ENCODE peak calls at places on chromosomes 6 and 20, in ten cellular contexts. One of them, this sample, is unnamed. For H3K27me3, the result is how much of the 10 kb centered on the place peaks cover.

GRCh38 chr20:51012357-51012756 is 10.6 kb downstream of the KCNG1 start:
- DNase-seq in tibial nerve: no peak
- DNase-seq in K562: no peak
- DNase-seq in body of pancreas: no peak
- DNase-seq in uterus: no peak
- DNase-seq in transverse colon: no peak
- DNase-seq in IMR-90: no peak
- DNase-seq in ovary: no peak
- DNase-seq in spleen: no peak
- DNase-seq in adrenal gland: no peak
- DNase-seq in this sample: no peak

GRCh38 chr20:51715873-51716215 is 52.3 kb downstream of the ATP9A start:
- DNase-seq in tibial nerve: no peak
- DNase-seq in K562: no peak
- DNase-seq in body of pancreas: no peak
- DNase-seq in uterus: no peak
- DNase-seq in transverse colon: no peak
- DNase-seq in IMR-90: no peak
- DNase-seq in ovary: no peak
- DNase-seq in spleen: no peak
- DNase-seq in adrenal gland: no peak
- DNase-seq in this sample: no peak

GRCh38 chr20:8293791-8294190 is 161.7 kb downstream of the PLCB1 start:
- DNase-seq in tibial nerve: no peak
- DNase-seq in K562: no peak
- DNase-seq in body of pancreas: no peak
- DNase-seq in uterus: no peak
- DNase-seq in transverse colon: no peak
- DNase-seq in IMR-90: peak
- DNase-seq in ovary: no peak
- DNase-seq in spleen: no peak
- DNase-seq in adrenal gland: no peak
- DNase-seq in this sample: no peak

GRCh38 chr20:11734431-11734830 is 183.3 kb upstream of the BTBD3 start:
- DNase-seq in tibial nerve: no peak
- DNase-seq in K562: no peak
- DNase-seq in body of pancreas: no peak
- DNase-seq in uterus: no peak
- DNase-seq in transverse colon: no peak
- DNase-seq in IMR-90: no peak
- DNase-seq in ovary: no peak
- DNase-seq in spleen: no peak
- DNase-seq in adrenal gland: no peak
- DNase-seq in this sample: no peak

GRCh38 chr6:14857501-14857900 is 388.4 kb upstream of the JARID2 start:
- DNase-seq in tibial nerve: no peak
- DNase-seq in K562: no peak
- DNase-seq in body of pancreas: peak
- DNase-seq in uterus: peak
- DNase-seq in transverse colon: peak
- DNase-seq in IMR-90: no peak
- DNase-seq in ovary: no peak
- DNase-seq in spleen: peak
- DNase-seq in adrenal gland: no peak
- DNase-seq in this sample: no peak

GRCh38 chr6:27293436-27294152 is 18.5 kb downstream of the POM121L2 start:
- DNase-seq in tibial nerve: no peak
- DNase-seq in K562: peak
- DNase-seq in body of pancreas: no peak
- DNase-seq in uterus: no peak
- DNase-seq in transverse colon: no peak
- DNase-seq in IMR-90: peak
- DNase-seq in ovary: no peak
- DNase-seq in spleen: no peak
- DNase-seq in adrenal gland: no peak
- DNase-seq in this sample: no peak

GRCh38 chr20:39850236-39850635 is 838.8 kb downstream of the MAFB start:
- DNase-seq in tibial nerve: no peak
- DNase-seq in K562: no peak
- DNase-seq in body of pancreas: no peak
- DNase-seq in uterus: no peak
- DNase-seq in transverse colon: no peak
- DNase-seq in IMR-90: no peak
- DNase-seq in ovary: no peak
- DNase-seq in spleen: no peak
- DNase-seq in adrenal gland: no peak
- DNase-seq in this sample: no peak

GRCh38 chr6:141675957-141676356 is 456.8 kb upstream of the GJE1 start:
- DNase-seq in tibial nerve: no peak
- DNase-seq in K562: no peak
- DNase-seq in body of pancreas: no peak
- DNase-seq in uterus: no peak
- DNase-seq in transverse colon: no peak
- DNase-seq in IMR-90: peak
- DNase-seq in ovary: no peak
- DNase-seq in spleen: no peak
- DNase-seq in adrenal gland: no peak
- DNase-seq in this sample: no peak

GRCh38 chr20:45370571-45371204 is 7.4 kb downstream of the TP53TG5 start:
- DNase-seq in tibial nerve: no peak
- DNase-seq in K562: no peak
- DNase-seq in body of pancreas: no peak
- DNase-seq in uterus: no peak
- DNase-seq in transverse colon: no peak
- DNase-seq in IMR-90: no peak
- DNase-seq in ovary: no peak
- DNase-seq in spleen: no peak
- DNase-seq in adrenal gland: no peak
- DNase-seq in this sample: no peak

GRCh38 chr6:84282566-84282965 is 55.1 kb upstream of the CEP162 start:
- DNase-seq in tibial nerve: peak
- DNase-seq in K562: no peak
- DNase-seq in body of pancreas: peak
- DNase-seq in uterus: no peak
- DNase-seq in transverse colon: no peak
- DNase-seq in IMR-90: peak
- DNase-seq in ovary: no peak
- DNase-seq in spleen: no peak
- DNase-seq in adrenal gland: no peak
- DNase-seq in this sample: no peak

DNA sequence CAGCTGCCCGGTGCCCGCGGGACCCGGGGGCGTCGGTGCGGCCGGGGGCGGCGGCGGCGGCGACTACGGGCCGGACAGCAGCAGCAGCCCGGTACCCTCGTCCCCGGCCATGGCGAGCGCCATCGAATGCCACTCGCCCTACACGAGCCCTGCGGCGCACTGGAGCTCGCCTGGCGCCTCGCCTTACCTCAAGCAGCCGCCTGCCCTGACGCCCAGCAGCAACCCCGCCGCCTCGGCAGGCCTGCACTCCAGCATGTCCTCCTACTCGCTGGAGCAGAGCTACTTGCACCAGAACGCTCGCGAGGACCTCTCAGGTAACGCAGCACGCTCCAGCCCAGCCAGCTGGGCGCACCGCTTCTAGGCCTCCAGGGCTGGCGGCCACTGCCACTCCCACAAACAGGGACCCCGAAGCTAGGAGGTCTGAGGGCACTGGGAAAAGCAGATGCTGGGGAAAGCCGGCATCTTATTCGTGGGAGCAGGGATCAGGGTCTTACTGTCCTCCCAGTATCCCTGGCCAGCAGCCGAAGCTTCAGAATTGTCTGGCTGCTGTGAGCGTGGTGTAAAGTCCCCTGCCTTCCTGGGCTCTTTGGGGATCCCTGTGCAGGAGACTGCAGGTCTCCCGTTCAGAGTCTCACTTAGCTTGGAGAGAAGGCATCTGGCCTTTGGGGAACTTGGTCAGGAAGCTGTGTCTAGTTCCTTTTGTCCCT is 1.6 kb downstream of the FOXF2 start:
- DNase-seq in tibial nerve: no peak
- DNase-seq in K562: no peak
- DNase-seq in body of pancreas: no peak
- DNase-seq in uterus: no peak
- DNase-seq in transverse colon: no peak
- DNase-seq in IMR-90: peak
- DNase-seq in ovary: no peak
- DNase-seq in spleen: peak
- DNase-seq in adrenal gland: no peak
- DNase-seq in this sample: no peak
- H3K27me3 ChIP-seq in tibial nerve: under half
- H3K27me3 ChIP-seq in K562: half or more
- H3K27me3 ChIP-seq in body of pancreas: under half
- H3K27me3 ChIP-seq in uterus: under half
- H3K27me3 ChIP-seq in transverse colon: half or more
- H3K27me3 ChIP-seq in IMR-90: under half
- H3K27me3 ChIP-seq in ovary: under half
- H3K27me3 ChIP-seq in spleen: half or more
- H3K27me3 ChIP-seq in adrenal gland: half or more
- H3K27me3 ChIP-seq in this sample: under half

GRCh38 chr6:4487538-4487937 is 288.7 kb upstream of the CDYL start:
- DNase-seq in tibial nerve: no peak
- DNase-seq in K562: no peak
- DNase-seq in body of pancreas: peak
- DNase-seq in uterus: no peak
- DNase-seq in transverse colon: no peak
- DNase-seq in IMR-90: no peak
- DNase-seq in ovary: no peak
- DNase-seq in spleen: no peak
- DNase-seq in adrenal gland: no peak
- DNase-seq in this sample: no peak

GRCh38 chr6:4489538-4489937 is 286.7 kb upstream of the CDYL start:
- DNase-seq in tibial nerve: no peak
- DNase-seq in K562: no peak
- DNase-seq in body of pancreas: no peak
- DNase-seq in uterus: no peak
- DNase-seq in transverse colon: no peak
- DNase-seq in IMR-90: no peak
- DNase-seq in ovary: no peak
- DNase-seq in spleen: no peak
- DNase-seq in adrenal gland: no peak
- DNase-seq in this sample: no peak

GRCh38 chr6:4485735-4486134 is 290.5 kb upstream of the CDYL start:
- DNase-seq in tibial nerve: no peak
- DNase-seq in K562: no peak
- DNase-seq in body of pancreas: no peak
- DNase-seq in uterus: no peak
- DNase-seq in transverse colon: no peak
- DNase-seq in IMR-90: no peak
- DNase-seq in ovary: no peak
- DNase-seq in spleen: no peak
- DNase-seq in adrenal gland: no peak
- DNase-seq in this sample: no peak

GRCh38 chr6:4486543-4487319 is 289.5 kb upstream of the CDYL start:
- DNase-seq in tibial nerve: no peak
- DNase-seq in K562: no peak
- DNase-seq in body of pancreas: no peak
- DNase-seq in uterus: no peak
- DNase-seq in transverse colon: no peak
- DNase-seq in IMR-90: no peak
- DNase-seq in ovary: no peak
- DNase-seq in spleen: no peak
- DNase-seq in adrenal gland: no peak
- DNase-seq in this sample: no peak

DNA sequence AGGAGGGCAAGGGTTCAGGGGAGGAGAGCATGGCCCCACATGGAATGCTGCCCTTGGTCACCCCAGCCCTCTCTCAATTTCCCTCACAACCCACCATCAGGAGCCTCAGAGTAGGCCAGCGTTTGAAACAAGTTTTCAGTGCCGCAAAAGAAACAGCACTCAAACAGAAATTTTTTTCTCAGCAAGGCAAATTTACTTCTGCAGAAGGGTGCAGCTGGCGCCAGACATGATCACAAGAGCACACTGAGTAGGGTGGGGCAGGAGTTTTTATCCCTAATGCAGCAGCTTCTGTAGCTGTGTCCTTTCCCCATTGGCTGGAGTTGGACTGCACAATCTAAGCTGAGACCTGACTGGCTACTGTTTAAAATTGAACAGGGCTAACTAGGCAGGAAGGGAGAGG is 287.8 kb upstream of the CDYL start:
- DNase-seq in tibial nerve: no peak
- DNase-seq in K562: no peak
- DNase-seq in body of pancreas: no peak
- DNase-seq in uterus: no peak
- DNase-seq in transverse colon: no peak
- DNase-seq in IMR-90: no peak
- DNase-seq in ovary: no peak
- DNase-seq in spleen: no peak
- DNase-seq in adrenal gland: no peak
- DNase-seq in this sample: no peak
- H3K27ac ChIP-seq in tibial nerve: no peak
- H3K27ac ChIP-seq in K562: no peak
- H3K27ac ChIP-seq in body of pancreas: no peak
- H3K27ac ChIP-seq in uterus: no peak
- H3K27ac ChIP-seq in transverse colon: no peak
- H3K27ac ChIP-seq in IMR-90: no peak
- H3K27ac ChIP-seq in ovary: no peak
- H3K27ac ChIP-seq in spleen: no peak
- H3K27ac ChIP-seq in adrenal gland: no peak
- H3K27ac ChIP-seq in this sample: no peak

DNA sequence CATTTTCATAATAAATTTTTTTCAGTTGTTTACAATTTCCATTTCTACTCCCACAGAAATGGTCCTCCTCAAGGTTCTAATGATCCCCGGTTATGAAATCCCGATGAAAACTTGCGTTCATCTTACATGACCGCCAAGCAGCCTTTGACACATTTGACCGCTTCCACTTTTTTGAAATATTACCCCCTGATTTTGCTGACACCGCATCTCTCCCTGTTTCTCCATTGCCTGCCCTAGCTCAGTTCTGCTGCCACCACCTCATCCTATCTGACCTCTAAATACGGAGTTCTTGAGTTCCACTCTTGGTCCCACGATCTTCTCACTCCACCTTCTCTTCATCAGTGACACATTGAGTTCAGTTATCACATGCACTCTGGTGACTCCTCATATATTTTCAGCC is 74.1 kb downstream of the SLC35B3 start:
- DNase-seq in tibial nerve: no peak
- DNase-seq in K562: no peak
- DNase-seq in body of pancreas: no peak
- DNase-seq in uterus: no peak
- DNase-seq in transverse colon: no peak
- DNase-seq in IMR-90: no peak
- DNase-seq in ovary: no peak
- DNase-seq in spleen: no peak
- DNase-seq in adrenal gland: no peak
- DNase-seq in this sample: no peak
- TF ChIP-seq POLR2A in tibial nerve: no peak
- TF ChIP-seq POLR2A in K562: no peak
- TF ChIP-seq POLR2A in body of pancreas: no peak
- TF ChIP-seq POLR2A in uterus: no peak
- TF ChIP-seq POLR2A in transverse colon: no peak
- TF ChIP-seq POLR2A in IMR-90: no peak
- TF ChIP-seq POLR2A in ovary: no peak
- TF ChIP-seq POLR2A in spleen: no peak
- TF ChIP-seq POLR2A in adrenal gland: no peak
- TF ChIP-seq POLR2A in this sample: no peak

DNA sequence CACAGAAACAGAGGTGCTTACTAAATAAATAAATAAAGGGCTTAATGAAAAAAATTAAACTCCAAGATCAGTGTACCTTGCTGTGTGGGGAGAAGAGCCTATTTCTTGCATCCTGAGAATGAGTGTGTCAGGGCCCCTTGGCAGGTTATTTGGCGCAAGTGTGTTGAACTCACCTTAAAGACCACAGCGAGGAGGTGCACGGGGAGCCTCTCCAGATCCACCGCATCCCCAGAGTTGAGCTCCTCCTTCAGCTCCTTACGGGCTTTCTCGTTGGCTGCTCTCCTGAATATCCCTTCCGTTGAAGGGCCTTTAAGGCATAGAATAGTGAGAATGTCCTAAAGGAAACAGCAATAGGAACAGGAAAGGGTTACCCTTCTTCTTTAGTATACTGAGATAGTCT is 3.6 kb downstream of the TAGAP start:
- DNase-seq in tibial nerve: no peak
- DNase-seq in K562: no peak
- DNase-seq in body of pancreas: no peak
- DNase-seq in uterus: no peak
- DNase-seq in transverse colon: no peak
- DNase-seq in IMR-90: no peak
- DNase-seq in ovary: no peak
- DNase-seq in spleen: no peak
- DNase-seq in adrenal gland: no peak
- DNase-seq in this sample: no peak
- H3K27me3 ChIP-seq in tibial nerve: under half
- H3K27me3 ChIP-seq in K562: half or more
- H3K27me3 ChIP-seq in body of pancreas: under half
- H3K27me3 ChIP-seq in uterus: under half
- H3K27me3 ChIP-seq in transverse colon: under half
- H3K27me3 ChIP-seq in IMR-90: half or more
- H3K27me3 ChIP-seq in ovary: under half
- H3K27me3 ChIP-seq in spleen: under half
- H3K27me3 ChIP-seq in adrenal gland: under half
- H3K27me3 ChIP-seq in this sample: under half